ENCODE peak calls at places on chromosomes 6 and 20, in seven cellular contexts. J is foreskin fibroblast, F is OCI-LY7, O is EL, I is H54, U is substantia nigra, T is IMR-90. H is an unnamed sample.

GRCh38 chr20:7980332-7981046 is 39.1 kb downstream of the TMX4 start:
- DNase-seq in J (peak), F (peak), O (peak), I (no peak), U (no peak), T (peak), H (peak)

GRCh38 chr6:170378502-170378901 is 71.9 kb downstream of the FAM120B start:
- DNase-seq in J (no peak), F (no peak), O (no peak), I (no peak), U (no peak), T (no peak), H (no peak)

GRCh38 chr6:119454694-119455093 is 105.1 kb upstream of the MAN1A1 start:
- DNase-seq in J (no peak), F (no peak), O (no peak), I (no peak), U (no peak), T (no peak), H (no peak)

GRCh38 chr6:110232456-110232855 is 52.2 kb downstream of the CDC40 start:
- DNase-seq in J (peak), F (no peak), O (peak), I (no peak), U (no peak), T (peak), H (peak)

GRCh38 chr20:20741067-20742045 is 28.9 kb upstream of the RALGAPA2 start:
- DNase-seq in J (no peak), F (no peak), O (no peak), I (no peak), U (no peak), T (no peak), H (no peak)

GRCh38 chr6:38806271-38806670 is 91.2 kb downstream of the DNAH8 start:
- DNase-seq in J (no peak), F (no peak), O (no peak), I (no peak), U (no peak), T (no peak), H (no peak)

GRCh38 chr6:30348957-30349356 is 4.0 kb downstream of the RPP21 start:
- DNase-seq in J (no peak), F (no peak), O (no peak), I (no peak), U (no peak), T (no peak), H (no peak)

GRCh38 chr6:21377356-21377755 is 216.2 kb upstream of the SOX4 start:
- DNase-seq in J (no peak), F (no peak), O (peak), I (no peak), U (no peak), T (no peak), H (no peak)